ENCODE peak calls at places on chromosomes 11 and 22, in eight cellular contexts. F is K562, Q is spleen, D is tibial artery, H is osteoblast, E is body of pancreas, S is left ventricle myocardium inferior, X is IMR-90. J is an unnamed sample.
A peak's percentile ranks its signal among the peaks of the same experiment; 100 is the strongest.

GRCh38 chr11:6410695-6411430 is 8.0 kb downstream of the APBB1 start:
- DNase-seq in F (no peak), Q (peak; percentile 71), D (no peak), H (no peak), E (no peak), S (no peak), X (no peak), J (no peak)

GRCh38 chr11:74321487-74322188 is 10.2 kb upstream of the P4HA3 start:
- DNase-seq in F (peak; percentile 30), Q (no peak), D (peak; percentile 66), H (no peak), E (peak; percentile 13), S (no peak), X (peak; percentile 65), J (peak; percentile 15)

GRCh38 chr11:65640483-65641207 is 2.7 kb downstream of the SIPA1 start:
- DNase-seq in F (no peak), Q (peak; percentile 97), D (no peak), H (no peak), E (peak; percentile 70), S (peak; percentile 64), X (no peak), J (no peak)

GRCh38 chr11:119091966-119092879 is 7.5 kb downstream of the HMBS start:
- DNase-seq in F (peak; percentile 10), Q (no peak), D (no peak), H (peak; percentile 60), E (no peak), S (no peak), X (no peak), J (no peak)

GRCh38 chr22:45205624-45205925 is 35.1 kb downstream of the KIAA0930 start:
- DNase-seq in F (no peak), Q (peak; percentile 43), D (no peak), H (no peak), E (no peak), S (no peak), X (no peak), J (no peak)

GRCh38 chr11:1205121-1205986 is 17.5 kb upstream of the MUC5B start:
- DNase-seq in F (peak; percentile 3), Q (peak; percentile 62), D (peak; percentile 58), H (peak; percentile 71), E (no peak), S (peak; percentile 8), X (no peak), J (no peak)

GRCh38 chr11:14372011-14372410 is 13.0 kb upstream of the RRAS2 start:
- DNase-seq in F (no peak), Q (no peak), D (no peak), H (no peak), E (no peak), S (no peak), X (no peak), J (no peak)

GRCh38 chr22:47071078-47071811 is 308.8 kb downstream of the TBC1D22A start:
- DNase-seq in F (no peak), Q (peak; percentile 47), D (peak; percentile 64), H (no peak), E (no peak), S (no peak), X (no peak), J (no peak)

GRCh38 chr11:13073119-13073981 is 64.2 kb downstream of the RASSF10 start:
- DNase-seq in F (no peak), Q (no peak), D (no peak), H (peak; percentile 74), E (no peak), S (no peak), X (peak; percentile 79), J (peak; percentile 99)

GRCh38 chr11:44950036-44950624 is 553 bp downstream of the TP53I11 start:
- DNase-seq in F (peak; percentile 34), Q (peak; percentile 91), D (peak; percentile 74), H (peak; percentile 93), E (no peak), S (no peak), X (no peak), J (no peak)

GRCh38 chr11:126487711-126488110 is 132.2 kb downstream of the ST3GAL4 start:
- DNase-seq in F (no peak), Q (peak; percentile 56), D (no peak), H (no peak), E (no peak), S (no peak), X (no peak), J (no peak)

GRCh38 chr11:75597636-75598035 is 35.6 kb downstream of the SERPINH1 start:
- DNase-seq in F (peak; percentile 38), Q (no peak), D (no peak), H (no peak), E (no peak), S (no peak), X (no peak), J (peak; percentile 46)

GRCh38 chr11:125295922-125296321 is 131.4 kb downstream of the PKNOX2 start:
- DNase-seq in F (no peak), Q (no peak), D (no peak), H (no peak), E (no peak), S (peak; percentile 55), X (no peak), J (no peak)

GRCh38 chr11:2521681-2522630 is 77.1 kb downstream of the KCNQ1 start:
- DNase-seq in F (no peak), Q (peak; percentile 68), D (peak; percentile 64), H (peak; percentile 61), E (no peak), S (peak; percentile 10), X (no peak), J (no peak)

GRCh38 chr11:45147871-45148270 is 1.4 kb downstream of the PRDM11 start:
- DNase-seq in F (no peak), Q (peak; percentile 57), D (peak; percentile 55), H (peak; percentile 15), E (no peak), S (no peak), X (no peak), J (no peak)

GRCh38 chr22:36201630-36202312 is at the start of gene APOL4:
- DNase-seq in F (peak; percentile 60), Q (no peak), D (peak; percentile 78), H (peak; percentile 57), E (peak; percentile 68), S (peak; percentile 89), X (no peak), J (no peak)

GRCh38 chr11:72534859-72535547 is 100.7 kb upstream of the CLPB start:
- DNase-seq in F (no peak), Q (no peak), D (no peak), H (no peak), E (no peak), S (no peak), X (no peak), J (no peak)

GRCh38 chr11:76626921-76627391 is 43.6 kb downstream of the LRRC32 start:
- DNase-seq in F (no peak), Q (no peak), D (no peak), H (peak; percentile 77), E (no peak), S (no peak), X (peak; percentile 29), J (no peak)

GRCh38 chr11:65917434-65918210 is 1.2 kb downstream of the C11orf68 start:
- DNase-seq in F (no peak), Q (peak; percentile 85), D (no peak), H (peak; percentile 69), E (no peak), S (no peak), X (no peak), J (no peak)

GRCh38 chr11:60018058-60018457 is 1.1 kb downstream of the OOSP4B start:
- DNase-seq in F (no peak), Q (no peak), D (no peak), H (no peak), E (no peak), S (no peak), X (no peak), J (no peak)

GRCh38 chr11:102279641-102280170 is 37.6 kb upstream of the BIRC3 start:
- DNase-seq in F (no peak), Q (no peak), D (no peak), H (peak; percentile 37), E (peak; percentile 48), S (no peak), X (peak; percentile 84), J (peak; percentile 44)
- TF ChIP-seq CTCF in F (no peak), Q (no peak), D (no peak), H (peak; percentile 28), E (peak; percentile 42), S (no peak), X (peak; percentile 33), J (no peak)

DNA sequence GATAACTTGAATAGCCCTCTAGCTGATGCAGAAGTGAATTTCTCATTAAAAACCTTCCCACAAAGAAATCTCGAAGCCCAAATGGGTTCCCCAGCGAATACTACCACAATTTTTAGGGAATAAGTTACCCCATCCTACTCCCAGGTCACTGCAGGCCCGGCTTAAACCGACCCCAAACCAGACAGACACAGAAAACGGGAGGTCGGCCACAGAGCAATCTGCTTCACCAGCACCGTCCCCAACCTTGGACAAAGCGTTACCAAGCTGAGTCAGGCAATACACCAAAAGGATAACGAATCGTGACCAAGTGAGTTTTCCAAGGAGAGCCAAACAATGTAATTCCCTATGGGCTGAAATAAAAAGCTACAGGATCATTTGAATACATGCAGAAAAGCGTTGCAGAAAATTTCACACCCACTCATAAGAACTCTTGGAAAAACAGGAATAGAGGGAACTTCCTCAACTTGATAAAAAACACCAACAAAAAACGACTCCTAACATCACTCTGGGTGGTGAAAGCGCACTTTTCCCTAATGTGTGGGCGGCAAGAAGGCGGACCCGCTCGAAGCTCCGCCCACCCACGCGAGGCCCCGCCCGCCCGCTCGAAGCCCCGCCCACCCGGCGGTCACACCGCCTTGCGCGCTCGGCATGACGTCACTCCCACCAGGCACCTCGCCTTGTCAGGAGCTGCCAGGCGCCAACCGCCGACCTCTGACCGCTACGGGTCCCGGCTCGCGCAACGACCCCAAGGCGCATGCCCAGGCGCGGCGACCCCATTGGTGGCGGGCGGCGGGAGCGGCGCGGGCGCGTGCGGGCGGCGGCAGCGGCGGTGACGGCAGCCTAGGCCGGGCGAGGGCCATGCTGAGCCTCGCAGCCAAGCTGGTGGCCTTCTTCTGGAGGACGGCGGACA is at the start of gene MOV10L1:
- DNase-seq in F (peak; percentile 62), Q (peak; percentile 72), D (no peak), H (peak; percentile 89), E (peak; percentile 40), S (no peak), X (no peak), J (no peak)
- H3K4me3 ChIP-seq in F (no peak within 1 kb of the TSS), Q (no peak within 1 kb of the TSS), D (no peak within 1 kb of the TSS), H (no peak within 1 kb of the TSS), E (no peak within 1 kb of the TSS), S (no peak within 1 kb of the TSS), X (no peak within 1 kb of the TSS), J (no peak within 1 kb of the TSS)

GRCh38 chr22:21686634-21687393 is 21.0 kb downstream of the PPIL2 start:
- DNase-seq in F (no peak), Q (no peak), D (no peak), H (peak; percentile 57), E (peak; percentile 93), S (no peak), X (no peak), J (no peak)
- H3K27me3 ChIP-seq in F (no peaks in the 10 kb centered on the region), Q (no peaks in the 10 kb centered on the region), D (no peaks in the 10 kb centered on the region), H (no peaks in the 10 kb centered on the region), E (no peaks in the 10 kb centered on the region), S (no peaks in the 10 kb centered on the region), X (no peaks in the 10 kb centered on the region), J (no peaks in the 10 kb centered on the region)

GRCh38 chr11:36041988-36042606 is 98.2 kb downstream of the LDLRAD3 start:
- DNase-seq in F (no peak), Q (no peak), D (no peak), H (no peak), E (no peak), S (no peak), X (no peak), J (peak; percentile 10)
- TF ChIP-seq CTCF in F (peak; percentile 51), Q (no peak), D (peak; percentile 33), H (peak; percentile 63), E (peak; percentile 24), S (peak; percentile 62), X (peak; percentile 62), J (peak; percentile 51)